ENCODE peak calls at places on chromosomes 6 and 20, in seven cellular contexts. T is tibial artery; X is spleen; O is stimulated activated CD4-positive, alpha-beta T cell treated with anti-CD3 and anti-CD28 coated beads, Interleukin-1b, Interleukin-23, amount 100 ng/mL, for 1 hour; A is AG20443; Z is activated T-helper 1 cell treated with anti-CD3 and anti-CD28 coated beads, Interleukin-2, amount 50 U/mL, for 16 hours; Y is ACHN. M is an unnamed sample.

GRCh38 chr6:100176321-100176950 is 182.4 kb upstream of the MCHR2 start:
- DNase-seq in A (peak), T (peak), O (no peak), Y (peak), X (no peak), Z (no peak), M (no peak)

GRCh38 chr20:1005452-1006027 is 3.4 kb upstream of the RSPO4 start:
- DNase-seq in A (peak), T (no peak), O (no peak), X (no peak), Z (no peak), Y (peak), M (no peak)

GRCh38 chr6:11033825-11034224 is 10.3 kb downstream of the ELOVL2 start:
- DNase-seq in Y (peak), T (no peak), A (peak), Z (no peak), X (no peak), O (no peak), M (no peak)

GRCh38 chr6:105757512-105758200 is 328.5 kb upstream of the PRDM1 start:
- DNase-seq in T (no peak), Z (no peak), A (no peak), O (no peak), X (no peak), Y (no peak), M (no peak)

GRCh38 chr6:46032112-46032998 is 16.7 kb upstream of the CLIC5 start:
- DNase-seq in O (no peak), Z (no peak), Y (no peak), T (no peak), A (no peak), X (no peak), M (no peak)

GRCh38 chr6:143405381-143406154 is 44.9 kb downstream of the ADAT2 start:
- DNase-seq in Z (no peak), A (peak), O (no peak), X (no peak), T (no peak), Y (no peak), M (no peak)

GRCh38 chr6:56255370-56255769 is 8.0 kb upstream of the COL21A1 start:
- DNase-seq in A (no peak), O (no peak), Y (no peak), Z (no peak), X (no peak), T (no peak), M (no peak)

GRCh38 chr6:56843476-56844349 is 111.2 kb upstream of the BEND6 start:
- DNase-seq in A (peak), Z (peak), T (peak), Y (peak), X (peak), O (peak), M (peak)

GRCh38 chr20:40513010-40513409 is 176.0 kb downstream of the MAFB start:
- DNase-seq in T (no peak), Y (no peak), Z (no peak), X (no peak), O (no peak), A (no peak), M (no peak)

GRCh38 chr6:71171478-71172070 is 117.0 kb upstream of the OGFRL1 start:
- DNase-seq in O (no peak), T (no peak), Z (no peak), X (no peak), A (no peak), Y (no peak), M (no peak)

GRCh38 chr20:32920530-32921298 is 62.0 kb downstream of the EFCAB8 start:
- DNase-seq in O (no peak), X (no peak), A (no peak), Z (no peak), T (no peak), Y (no peak), M (no peak)

GRCh38 chr20:2890743-2891142 is 17.5 kb downstream of the PTPRA start:
- DNase-seq in A (no peak), T (no peak), O (no peak), Y (no peak), X (no peak), Z (no peak), M (no peak)

GRCh38 chr6:167100241-167100674 is 22.6 kb upstream of the CCR6 start:
- DNase-seq in O (no peak), A (no peak), Y (no peak), Z (no peak), T (no peak), X (no peak), M (no peak)

GRCh38 chr6:109978174-109979032 is at the start of gene GPR6:
- DNase-seq in T (peak), O (peak), Z (peak), Y (peak), A (peak), X (peak), M (peak)

GRCh38 chr20:33521461-33521860 is 31.6 kb downstream of the CBFA2T2 start:
- DNase-seq in O (no peak), X (no peak), T (no peak), Y (no peak), Z (no peak), A (no peak), M (no peak)

GRCh38 chr20:36064661-36065426 is 89.7 kb upstream of the EPB41L1 start:
- DNase-seq in A (peak), O (peak), Y (peak), X (peak), Z (peak), T (peak), M (no peak)

GRCh38 chr6:5624256-5624655 is 362.9 kb downstream of the FARS2 start:
- DNase-seq in X (no peak), A (no peak), Y (no peak), Z (no peak), O (no peak), T (no peak), M (no peak)

GRCh38 chr20:46135856-46136633 is 17.9 kb downstream of the CD40 start:
- DNase-seq in T (no peak), A (no peak), Z (no peak), X (no peak), O (no peak), Y (no peak), M (no peak)

GRCh38 chr6:140711019-140711613 is 1336.7 kb upstream of the CITED2 start:
- DNase-seq in Z (no peak), A (no peak), X (no peak), O (no peak), Y (no peak), T (no peak), M (no peak)

GRCh38 chr20:38125157-38126056 is 39.7 kb downstream of the TGM2 start:
- DNase-seq in T (peak), A (no peak), X (peak), Y (no peak), Z (no peak), O (no peak), M (no peak)

GRCh38 chr6:43949451-43950110 is 177.7 kb downstream of the MRPL14 start:
- DNase-seq in Z (no peak), Y (no peak), A (peak), O (no peak), X (no peak), T (no peak), M (no peak)

GRCh38 chr6:31446481-31446880 is 43.1 kb downstream of the MICA start:
- DNase-seq in Z (no peak), X (no peak), T (no peak), A (no peak), Y (no peak), O (no peak), M (no peak)

GRCh38 chr6:124927806-124928205 is 34.4 kb upstream of the RNF217 start:
- DNase-seq in T (no peak), X (no peak), Z (no peak), O (no peak), Y (no peak), A (no peak), M (no peak)

GRCh38 chr6:68333444-68333843 is 301.6 kb upstream of the ADGRB3 start:
- DNase-seq in Z (no peak), X (no peak), A (no peak), Y (no peak), O (no peak), T (no peak), M (no peak)

GRCh38 chr20:45948261-45948733 is 13.8 kb downstream of the PCIF1 start:
- DNase-seq in T (no peak), X (no peak), O (no peak), A (no peak), Y (no peak), Z (no peak), M (no peak)

GRCh38 chr20:20440473-20440872 is 72.6 kb downstream of the INSM1 start:
- DNase-seq in T (no peak), X (no peak), O (no peak), Y (no peak), A (no peak), Z (no peak), M (no peak)

GRCh38 chr20:11850901-11851300 is 66.8 kb upstream of the BTBD3 start:
- DNase-seq in Y (peak), X (no peak), A (peak), Z (no peak), T (no peak), O (no peak), M (no peak)

GRCh38 chr6:107786709-107787588 is 37.2 kb downstream of the SCML4 start:
- DNase-seq in T (no peak), X (peak), A (no peak), Z (no peak), O (no peak), Y (no peak), M (no peak)

GRCh38 chr6:131101911-131102680 is 33.2 kb upstream of the AKAP7 start:
- DNase-seq in T (no peak), X (no peak), O (no peak), Y (peak), Z (no peak), A (no peak), M (no peak)

GRCh38 chr6:88165877-88166492 is at the start of gene CNR1:
- DNase-seq in X (peak), A (peak), O (no peak), Z (no peak), T (peak), Y (peak), M (peak)

GRCh38 chr6:86859513-86859912 is 77.8 kb upstream of the HTR1E start:
- DNase-seq in A (no peak), O (no peak), Y (no peak), X (no peak), Z (no peak), T (no peak), M (no peak)